ENCODE peak calls at places on chromosomes 1 and 21, in six cellular contexts. U, G, J, M, K and E are unnamed samples.

GRCh38 chr1:18939398-18940302 is 16.8 kb downstream of the IFFO2 start:
- DNase-seq in M (no peak), J (no peak), G (no peak), K (no peak), U (peak; percentile 73), E (no peak)

GRCh38 chr1:56912325-56912724 is 53.5 kb downstream of the C8B start:
- DNase-seq in J (no peak), K (no peak), U (no peak), M (no peak), G (no peak), E (no peak)

GRCh38 chr21:41659791-41660560 is 106.9 kb downstream of the RIPK4 start:
- DNase-seq in M (peak; percentile 19), G (no peak), K (no peak), J (no peak), U (peak; percentile 24), E (no peak)

GRCh38 chr1:33378976-33379375 is 51.9 kb downstream of the PHC2 start:
- DNase-seq in J (no peak), G (no peak), K (no peak), M (no peak), U (no peak), E (no peak)

GRCh38 chr1:154621875-154622274 is 13.9 kb upstream of the ADAR start:
- DNase-seq in U (no peak), K (no peak), M (no peak), G (no peak), J (no peak), E (no peak)

GRCh38 chr21:33384851-33385331 is 18.3 kb upstream of the IFNGR2 start:
- DNase-seq in K (no peak), U (peak; percentile 43), J (no peak), M (no peak), G (no peak), E (no peak)

GRCh38 chr1:15760520-15761211 is 2.1 kb downstream of the FBLIM1 start:
- DNase-seq in J (peak; percentile 84), U (peak; percentile 74), G (peak; percentile 77), K (no peak), M (no peak), E (peak; percentile 73)

GRCh38 chr1:19067187-19067911 is 110.9 kb upstream of the IFFO2 start:
- DNase-seq in G (no peak), M (no peak), U (no peak), J (peak; percentile 50), K (peak; percentile 65), E (peak; percentile 53)

GRCh38 chr1:2604156-2604853 is 17.7 kb downstream of the PRXL2B start:
- DNase-seq in M (no peak), U (no peak), K (no peak), G (peak; percentile 21), J (peak; percentile 23), E (peak; percentile 6)

GRCh38 chr1:59552001-59552400 is 255.1 kb downstream of the FGGY start:
- DNase-seq in J (no peak), M (no peak), K (no peak), U (no peak), G (peak; percentile 28), E (no peak)

GRCh38 chr1:159707473-159707872 is 6.9 kb downstream of the CRP start:
- DNase-seq in K (no peak), U (no peak), G (no peak), M (no peak), J (no peak), E (no peak)

GRCh38 chr1:159714529-159714928 is at the start of gene CRP:
- DNase-seq in K (no peak), J (no peak), M (no peak), U (no peak), G (no peak), E (no peak)

GRCh38 chr1:159712080-159712479 is 2.3 kb downstream of the CRP start:
- DNase-seq in J (no peak), G (no peak), M (no peak), U (no peak), K (no peak), E (no peak)
- TF ChIP-seq POLR2A in J (no peak), G (no peak), M (no peak), U (no peak), K (no peak), E (no peak)

GRCh38 chr1:41498809-41499208 is 14.3 kb upstream of the EDN2 start:
- DNase-seq in J (peak; percentile 51), M (no peak), G (peak; percentile 93), U (peak; percentile 38), K (peak; percentile 85), E (peak; percentile 59)

GRCh38 chr1:41500378-41500777 is 15.9 kb upstream of the EDN2 start:
- DNase-seq in K (peak; percentile 94), G (peak; percentile 71), J (no peak), U (no peak), M (no peak), E (peak; percentile 84)

GRCh38 chr1:41500781-41501518 is 16.5 kb upstream of the EDN2 start:
- DNase-seq in G (no peak), M (no peak), K (no peak), J (no peak), U (no peak), E (no peak)

GRCh38 chr1:41498391-41498790 is 13.9 kb upstream of the EDN2 start:
- DNase-seq in U (no peak), J (no peak), M (no peak), G (no peak), K (no peak), E (no peak)

GRCh38 chr1:41499591-41499990 is 15.1 kb upstream of the EDN2 start:
- DNase-seq in U (no peak), J (no peak), K (no peak), M (no peak), G (peak; percentile 66), E (no peak)
- H3K36me3 ChIP-seq in U (no peaks in the 10 kb centered on the region), J (no peaks in the 10 kb centered on the region), K (no peaks in the 10 kb centered on the region), M (no peaks in the 10 kb centered on the region), G (no peaks in the 10 kb centered on the region), E (no peaks in the 10 kb centered on the region)

GRCh38 chr1:226003502-226004170 is 4.5 kb upstream of the SDE2 start:
- DNase-seq in K (no peak), J (no peak), G (no peak), U (no peak), M (no peak), E (no peak)

GRCh38 chr1:226001088-226001487 is 1.9 kb upstream of the SDE2 start:
- DNase-seq in K (no peak), M (no peak), G (no peak), U (no peak), J (no peak), E (no peak)

GRCh38 chr1:225999912-226000337 is 782 bp upstream of the SDE2 start:
- DNase-seq in K (no peak), M (no peak), J (no peak), G (no peak), U (peak; percentile 10), E (no peak)

GRCh38 chr1:226002667-226003501 is 3.7 kb upstream of the SDE2 start:
- DNase-seq in M (peak; percentile 44), K (peak; percentile 33), U (peak; percentile 6), G (peak; percentile 79), J (no peak), E (peak; percentile 37)

DNA sequence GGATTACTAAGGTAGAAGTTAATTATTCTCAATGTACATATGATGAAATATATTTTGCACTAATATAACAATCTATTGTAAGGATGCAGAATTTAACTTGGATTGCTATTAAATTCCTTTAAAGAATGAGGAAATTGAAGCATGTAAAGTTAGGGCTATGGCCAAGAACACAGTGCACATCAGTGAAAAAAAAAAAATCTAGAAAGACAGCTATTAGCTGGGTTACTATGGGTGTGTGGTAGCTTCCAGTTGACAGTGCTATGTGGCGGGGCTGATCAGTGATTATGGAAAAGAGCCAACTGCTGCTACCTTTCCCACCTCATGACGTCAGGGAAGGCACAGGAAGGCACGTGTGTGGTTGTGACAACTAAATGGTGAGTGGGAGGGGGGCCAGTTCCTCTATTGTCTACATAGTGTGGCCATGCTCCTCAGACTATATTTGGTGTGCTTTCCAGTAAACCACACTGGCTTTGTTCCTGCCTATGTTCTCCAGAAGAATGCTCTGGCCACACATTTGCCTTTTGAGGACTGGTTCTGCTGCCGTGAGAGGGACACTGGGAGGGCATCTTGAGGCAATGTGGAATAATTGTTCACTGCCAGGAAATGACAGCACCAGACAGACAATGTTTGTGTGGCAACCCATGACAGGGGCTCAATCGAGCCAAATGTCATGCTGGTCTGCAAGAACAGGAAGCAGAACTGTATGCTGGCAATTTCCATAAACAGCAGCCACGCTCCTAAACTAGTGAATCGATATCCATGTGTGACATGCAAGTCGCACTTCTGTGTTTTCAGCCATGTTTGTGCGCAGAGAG is 2.9 kb upstream of the SDE2 start:
- DNase-seq in J (no peak), M (peak; percentile 78), K (peak; percentile 53), U (no peak), G (peak; percentile 73), E (peak; percentile 71)
- TF ChIP-seq POLR2A in J (no peak), M (no peak), K (no peak), U (no peak), G (no peak), E (no peak)

DNA sequence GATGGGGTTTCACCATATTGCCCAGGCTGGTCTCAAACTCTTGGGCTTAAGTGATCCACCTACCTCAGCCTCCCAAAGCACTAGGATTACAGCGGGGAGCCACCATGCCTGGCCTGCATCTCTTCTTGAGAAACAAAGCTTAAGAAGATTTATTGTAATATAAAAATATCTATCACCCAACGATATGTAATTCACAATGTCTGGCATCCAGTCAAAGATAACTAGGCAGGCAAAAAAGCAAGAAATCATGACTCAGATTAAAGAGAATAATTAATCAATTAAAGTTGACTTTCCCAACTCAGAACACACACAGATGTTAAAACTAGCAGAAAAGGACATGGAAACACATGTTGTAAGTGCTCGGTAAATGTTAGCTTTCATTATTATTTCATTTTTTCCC is 26.5 kb upstream of the POU2F1 start:
- DNase-seq in K (no peak), J (no peak), U (no peak), M (no peak), G (no peak), E (no peak)
- H3K36me3 ChIP-seq in K (no peaks in the 10 kb centered on the region), J (no peaks in the 10 kb centered on the region), U (no peaks in the 10 kb centered on the region), M (no peaks in the 10 kb centered on the region), G (no peaks in the 10 kb centered on the region), E (no peaks in the 10 kb centered on the region)

GRCh38 chr21:29655577-29655976 is 284.2 kb downstream of the GRIK1 start:
- DNase-seq in J (no peak), U (no peak), M (no peak), G (no peak), K (no peak), E (no peak)
- TF ChIP-seq POLR2A in J (no peak), U (no peak), M (no peak), G (no peak), K (no peak), E (no peak)

DNA sequence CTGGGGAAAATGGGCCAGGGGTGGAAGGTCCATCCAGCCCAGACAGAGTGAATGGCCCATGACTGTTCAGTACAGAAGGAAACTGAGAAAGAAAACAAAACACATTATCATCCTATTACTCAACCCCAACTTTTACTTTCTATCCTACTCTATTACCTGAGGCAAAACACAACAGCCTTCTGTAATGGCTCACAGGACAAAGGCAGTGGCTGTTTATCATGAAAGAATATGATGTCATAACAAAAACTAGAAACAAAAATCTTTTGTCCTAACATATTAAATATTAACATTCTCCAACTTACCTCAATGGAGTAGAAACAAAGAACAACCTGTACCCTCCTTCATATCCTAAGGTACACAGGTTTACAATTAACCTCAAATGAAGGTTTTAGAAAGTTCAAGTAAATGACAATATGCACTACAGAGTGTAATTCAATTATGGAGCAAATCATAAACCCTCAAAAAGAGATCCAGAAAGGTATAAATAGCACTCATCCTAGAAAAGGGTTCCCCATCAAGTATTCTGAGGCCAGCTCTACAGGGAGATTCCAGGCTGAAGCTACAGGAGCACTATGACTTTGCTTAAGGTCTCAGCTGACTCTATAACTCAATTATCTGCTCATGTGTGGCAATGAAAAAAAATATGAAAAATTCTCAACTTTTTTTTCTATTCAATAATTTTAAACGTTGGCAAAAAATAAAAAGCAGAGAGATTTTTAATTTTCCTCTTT is 15.1 kb downstream of the ELK4 start:
- DNase-seq in J (no peak), G (no peak), M (no peak), U (no peak), K (no peak), E (no peak)
- H3K36me3 ChIP-seq in J (no peaks in the 10 kb centered on the region), G (peaks cover 17% of the 10 kb centered on the region), M (peaks cover 84% of the 10 kb centered on the region), U (peaks cover 35% of the 10 kb centered on the region), K (peaks cover 36% of the 10 kb centered on the region), E (no peaks in the 10 kb centered on the region)